ENCODE peak calls at places on chromosomes 2 and 18, in five cellular contexts. J is AML-193, L is A172, C is ELF-1, B is SHP77 treated with DMSO at 0.1 percent for 48 hours. N is an unnamed sample.

GRCh38 chr2:37005118-37005868 is 39.0 kb upstream of the STRN start:
- DNase-seq in J (peak), L (peak), C (peak), B (no peak), N (peak)

GRCh38 chr2:118847447-118848172 is at the start of gene EN1:
- DNase-seq in J (no peak), L (peak), C (peak), B (no peak), N (no peak)

GRCh38 chr2:118197011-118197695 is 108.9 kb downstream of the INSIG2 start:
- DNase-seq in J (no peak), L (peak), C (peak), B (no peak), N (peak)

GRCh38 chr2:147030966-147031760 is 813.7 kb upstream of the ACVR2A start:
- DNase-seq in J (no peak), L (peak), C (no peak), B (no peak), N (no peak)

GRCh38 chr2:72350852-72351251 is 203.2 kb upstream of the CYP26B1 start:
- DNase-seq in J (no peak), L (no peak), C (peak), B (no peak), N (no peak)

GRCh38 chr2:182509-183122 is 81.2 kb downstream of the SH3YL1 start:
- DNase-seq in J (no peak), L (no peak), C (no peak), B (no peak), N (no peak)

GRCh38 chr2:1856922-1857321 is 112.6 kb upstream of the PXDN start:
- DNase-seq in J (no peak), L (peak), C (no peak), B (no peak), N (no peak)

GRCh38 chr2:147845608-147846002 is 776 bp downstream of the ACVR2A start:
- DNase-seq in J (no peak), L (no peak), C (no peak), B (no peak), N (no peak)

GRCh38 chr18:59649575-59649974 is 47.6 kb downstream of the CCBE1 start:
- DNase-seq in J (no peak), L (no peak), C (no peak), B (no peak), N (no peak)

N was measured in GM12865.